ENCODE peak calls at places on chromosomes 1 and 21, in eight cellular contexts. G is fibroblast of villous mesenchyme, H is ovary, E is prostate gland, R is lower lobe of right lung, U is AG04450, J is foreskin fibroblast, D is A549. T is an unnamed sample.

GRCh38 chr21:38758815-38759214 is 46.9 kb upstream of the ETS2 start:
- DNase-seq in G (peak; percentile 63), U (no peak), D (no peak), E (no peak), H (no peak), J (peak; percentile 36), R (no peak), T (peak; percentile 88)

GRCh38 chr1:18926315-18927081 is 24.1 kb upstream of the ALDH4A1 start:
- DNase-seq in U (peak; percentile 71), H (no peak), D (peak; percentile 73), J (peak; percentile 98), E (no peak), G (peak; percentile 88), R (no peak), T (no peak)

GRCh38 chr21:41429925-41430491 is 4.0 kb downstream of the MX1 start:
- DNase-seq in D (no peak), U (no peak), R (no peak), G (no peak), J (no peak), H (no peak), E (no peak), T (no peak)

GRCh38 chr1:164991763-164992162 is 364.8 kb downstream of the LMX1A start:
- DNase-seq in D (no peak), H (no peak), U (no peak), J (no peak), E (no peak), G (no peak), R (no peak), T (no peak)

GRCh38 chr1:2633936-2634491 is 1.2 kb upstream of the MMEL1 start:
- DNase-seq in J (no peak), H (peak; percentile 75), R (no peak), D (no peak), G (no peak), E (no peak), U (no peak), T (no peak)

GRCh38 chr1:10541286-10541685 is 66.5 kb downstream of the PEX14 start:
- DNase-seq in E (no peak), D (no peak), J (no peak), U (no peak), G (no peak), R (no peak), H (no peak), T (no peak)

GRCh38 chr1:227440167-227440566 is 121.9 kb upstream of the CDC42BPA start:
- DNase-seq in H (no peak), E (no peak), D (no peak), J (no peak), U (no peak), G (no peak), R (no peak), T (no peak)

GRCh38 chr1:10980841-10981727 is 31.4 kb upstream of the TARDBP start:
- DNase-seq in E (no peak), R (no peak), G (no peak), H (no peak), U (no peak), D (no peak), J (peak; percentile 73), T (no peak)

GRCh38 chr21:15731243-15731613 is 1.4 kb downstream of the USP25 start:
- DNase-seq in D (no peak), J (peak; percentile 51), R (no peak), E (no peak), G (peak; percentile 13), H (no peak), U (no peak), T (no peak)

GRCh38 chr1:1298861-1299685 is 8.7 kb downstream of the ACAP3 start:
- DNase-seq in E (no peak), H (no peak), D (no peak), J (peak; percentile 45), U (no peak), R (no peak), G (no peak), T (no peak)

GRCh38 chr1:216953495-216953894 is 230.3 kb upstream of the ESRRG start:
- DNase-seq in E (no peak), J (no peak), G (no peak), R (no peak), H (no peak), D (no peak), U (no peak), T (no peak)

GRCh38 chr21:45356251-45356650 is 48.7 kb upstream of the COL18A1 start:
- DNase-seq in D (no peak), H (no peak), R (peak; percentile 19), E (no peak), J (no peak), U (no peak), G (no peak), T (no peak)

GRCh38 chr21:45355573-45355972 is 49.4 kb upstream of the COL18A1 start:
- DNase-seq in U (no peak), G (no peak), D (no peak), J (no peak), R (no peak), E (no peak), H (no peak), T (no peak)

GRCh38 chr21:45353200-45353599 is 51.8 kb upstream of the COL18A1 start:
- DNase-seq in E (no peak), R (peak; percentile 6), D (no peak), G (peak; percentile 61), H (no peak), U (no peak), J (peak; percentile 64), T (no peak)

GRCh38 chr21:45356653-45357435 is 48.1 kb upstream of the COL18A1 start:
- DNase-seq in G (no peak), D (no peak), J (no peak), R (peak; percentile 4), E (no peak), U (no peak), H (no peak), T (no peak)

DNA sequence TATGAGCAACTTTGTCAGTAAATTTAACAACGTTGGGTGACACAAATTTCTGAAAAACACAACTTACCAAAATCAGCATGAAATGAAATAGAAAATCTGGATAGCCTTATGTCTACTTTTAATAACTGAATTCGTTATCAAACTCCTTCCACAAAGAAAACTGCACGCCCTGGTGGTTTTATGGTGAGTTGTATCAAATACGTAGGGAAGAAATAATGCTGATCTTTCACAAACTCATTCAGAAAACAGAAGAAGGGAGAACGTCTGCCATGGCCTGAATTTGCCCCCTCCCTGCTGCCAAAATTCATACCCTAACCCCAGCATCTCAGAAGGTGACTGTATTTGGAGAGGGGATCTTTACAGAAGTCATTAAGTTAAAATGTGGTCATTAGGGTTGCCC is 50.0 kb upstream of the COL18A1 start:
- DNase-seq in U (no peak), J (peak; percentile 17), E (no peak), D (no peak), R (no peak), H (no peak), G (no peak), T (no peak)
- H3K4me3 ChIP-seq in U (no peak overlapping the region), J (no peak overlapping the region), E (no peak overlapping the region), D (no peak overlapping the region), R (no peak overlapping the region), H (no peak overlapping the region), G (no peak overlapping the region), T (no peak overlapping the region)

GRCh38 chr1:58781541-58782307 is 2.1 kb downstream of the JUN start:
- DNase-seq in E (peak; percentile 61), D (peak; percentile 63), H (peak; percentile 91), J (peak; percentile 88), G (peak; percentile 73), U (no peak), R (peak; percentile 72), T (no peak)

GRCh38 chr1:58780586-58781452 is 3.0 kb downstream of the JUN start:
- DNase-seq in R (no peak), E (peak; percentile 36), U (no peak), D (peak; percentile 23), J (no peak), G (peak; percentile 52), H (no peak), T (no peak)

GRCh38 chr1:58778593-58778992 is 5.3 kb downstream of the JUN start:
- DNase-seq in G (no peak), R (no peak), U (no peak), D (no peak), H (no peak), J (no peak), E (no peak), T (no peak)

GRCh38 chr1:58779059-58779754 is 4.6 kb downstream of the JUN start:
- DNase-seq in H (no peak), J (no peak), R (no peak), E (no peak), U (no peak), D (peak; percentile 15), G (no peak), T (no peak)

DNA sequence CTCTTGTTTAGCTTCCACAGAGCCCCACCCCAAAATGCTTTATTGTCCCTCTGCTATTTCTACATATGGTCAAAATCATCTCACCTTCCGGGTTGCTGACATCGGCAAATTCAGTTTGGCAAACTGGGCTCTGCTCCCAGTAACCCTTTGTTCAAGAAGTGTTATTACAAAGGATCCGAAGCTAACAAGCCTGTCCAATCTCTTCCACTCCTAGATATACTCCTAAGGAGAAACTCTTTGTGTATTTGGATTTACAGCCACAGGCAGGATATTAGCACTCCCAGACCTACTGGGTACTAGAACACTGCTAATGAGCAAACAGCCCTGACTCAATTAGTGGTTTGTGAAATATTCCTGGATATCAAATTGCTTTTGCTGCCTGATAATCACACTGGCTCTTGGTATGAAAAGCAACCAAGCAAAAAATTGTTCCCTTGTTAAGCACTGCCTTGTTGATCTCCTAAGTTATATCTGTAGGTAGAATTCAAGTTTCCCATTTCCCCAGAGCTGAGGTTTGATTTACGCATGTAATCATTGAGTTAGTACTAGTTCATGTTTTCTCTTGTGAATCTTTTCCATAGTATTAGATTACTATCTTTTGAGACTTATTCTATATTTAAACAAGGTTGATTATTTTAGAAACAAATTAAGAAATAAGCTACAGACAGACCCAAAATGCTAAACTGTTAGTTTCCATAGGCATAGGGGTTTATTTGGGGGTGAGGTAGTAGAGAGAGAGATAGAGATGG is 3.8 kb downstream of the JUN start:
- DNase-seq in G (peak; percentile 80), H (peak; percentile 47), U (no peak), J (peak; percentile 87), D (peak; percentile 77), E (peak; percentile 76), R (no peak), T (peak; percentile 80)
- H3K4me3 ChIP-seq in G (peak overlapping the region; percentile 97), H (peak overlapping the region; percentile 89), U (peak overlapping the region; percentile 93), J (peak overlapping the region; percentile 93), D (peak overlapping the region; percentile 95), E (peak overlapping the region; percentile 77), R (peak overlapping the region; percentile 86), T (peak overlapping the region; percentile 91)

DNA sequence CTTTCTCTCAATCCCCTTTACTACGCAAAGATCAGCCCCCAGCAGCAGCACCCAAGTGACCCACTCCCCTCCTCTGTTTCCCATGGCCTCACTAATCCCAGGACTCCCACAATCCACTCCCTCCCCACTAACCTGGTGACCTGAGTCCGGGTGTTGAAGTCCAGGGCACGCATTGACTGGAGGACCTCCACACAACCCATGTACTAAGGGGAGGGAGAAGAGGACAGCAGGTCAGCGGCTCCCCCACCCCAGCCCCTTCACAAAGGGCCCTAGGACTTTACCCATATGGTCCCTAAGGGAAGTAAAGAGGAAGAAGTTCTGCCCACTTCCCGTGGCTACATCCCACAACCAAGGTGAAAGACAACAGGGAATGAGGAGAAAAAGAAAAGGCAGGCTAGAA is 1.3 kb downstream of the SHC1 start:
- DNase-seq in R (no peak), E (no peak), D (no peak), G (no peak), H (no peak), J (no peak), U (no peak), T (no peak)
- H3K4me3 ChIP-seq in R (peak overlapping the region; percentile 53), E (no peak overlapping the region), D (peak overlapping the region; percentile 65), G (peak overlapping the region; percentile 79), H (peak overlapping the region; percentile 52), J (peak overlapping the region; percentile 82), U (peak overlapping the region; percentile 61), T (peak overlapping the region; percentile 74)

GRCh38 chr1:51241119-51241518 is 5.0 kb downstream of the RNF11 start:
- DNase-seq in D (no peak), U (no peak), R (no peak), G (no peak), J (no peak), H (no peak), E (no peak), T (no peak)
- H3K4me3 ChIP-seq in D (no peak overlapping the region), U (no peak overlapping the region), R (no peak overlapping the region), G (no peak overlapping the region), J (no peak overlapping the region), H (no peak overlapping the region), E (no peak overlapping the region), T (no peak overlapping the region)

T was measured in retinal pigment epithelial cell.